ENCODE peak calls at places on chromosomes 6 and 20, in seven cellular contexts. X, D, K, W, E, I and M are unnamed samples.

GRCh38 chr6:118663993-118664985 is 12.9 kb upstream of the CEP85L start:
- DNase-seq in E (no peak), I (peak), D (no peak), W (no peak), K (no peak), X (no peak), M (no peak)

GRCh38 chr6:57267586-57268293 is 45.6 kb upstream of the RAB23 start:
- DNase-seq in I (peak), E (peak), K (no peak), D (peak), W (no peak), X (peak), M (peak)

GRCh38 chr20:56631318-56631989 is 2.3 kb downstream of the TFAP2C start:
- DNase-seq in I (no peak), X (no peak), E (no peak), K (no peak), W (no peak), D (no peak), M (no peak)

GRCh38 chr6:166707045-166707444 is 80.0 kb upstream of the RPS6KA2 start:
- DNase-seq in W (peak), X (no peak), K (peak), E (no peak), D (no peak), I (peak), M (peak)

GRCh38 chr6:45595010-45595851 is 217.5 kb upstream of the SUPT3H start:
- DNase-seq in E (no peak), W (no peak), K (no peak), I (no peak), X (no peak), D (no peak), M (no peak)

GRCh38 chr20:10864076-10864672 is 190.4 kb upstream of the JAG1 start:
- DNase-seq in K (no peak), I (no peak), E (no peak), W (no peak), X (no peak), D (peak), M (no peak)

GRCh38 chr6:117157448-117157847 is 107.9 kb upstream of the VGLL2 start:
- DNase-seq in K (no peak), E (no peak), X (no peak), I (no peak), W (no peak), D (no peak), M (no peak)

GRCh38 chr6:41963371-41963770 is 21.8 kb upstream of the CCND3 start:
- DNase-seq in D (no peak), I (peak), X (no peak), K (no peak), W (peak), E (no peak), M (no peak)

GRCh38 chr6:111872521-111873177 is 603 bp downstream of the FYN start:
- DNase-seq in E (no peak), I (peak), X (peak), D (no peak), W (peak), K (no peak), M (no peak)

GRCh38 chr6:111207141-111207858 is 120.0 kb downstream of the SLC16A10 start:
- DNase-seq in D (no peak), K (peak), I (no peak), W (no peak), E (no peak), X (no peak), M (no peak)

GRCh38 chr6:130885392-130886192 is 58.4 kb downstream of the SMLR1 start:
- DNase-seq in K (peak), X (peak), W (no peak), D (peak), E (peak), I (peak), M (peak)

GRCh38 chr6:150297327-150298028 is 71.3 kb upstream of the IYD start:
- DNase-seq in I (no peak), K (no peak), D (peak), W (no peak), E (no peak), X (peak), M (no peak)

GRCh38 chr6:41935685-41936072 is 5.9 kb downstream of the CCND3 start:
- DNase-seq in E (no peak), K (no peak), D (no peak), X (no peak), W (no peak), I (no peak), M (peak)

GRCh38 chr20:5797843-5798462 is 47.8 kb downstream of the SHLD1 start:
- DNase-seq in K (no peak), D (no peak), X (no peak), W (no peak), I (no peak), E (no peak), M (no peak)

GRCh38 chr6:84842526-84843161 is 78.2 kb upstream of the TBX18 start:
- DNase-seq in W (no peak), X (peak), K (no peak), E (no peak), I (no peak), D (no peak), M (no peak)

GRCh38 chr6:100461273-100461919 is 3.3 kb downstream of the SIM1 start:
- DNase-seq in E (no peak), X (no peak), W (no peak), K (no peak), D (no peak), I (no peak), M (no peak)

GRCh38 chr6:84652356-84653026 is 111.9 kb downstream of the TBX18 start:
- DNase-seq in D (no peak), X (peak), W (no peak), E (peak), K (no peak), I (no peak), M (no peak)

GRCh38 chr20:13788167-13788834 is 3.5 kb downstream of the NDUFAF5 start:
- DNase-seq in K (no peak), W (no peak), E (no peak), X (peak), I (peak), D (peak), M (peak)

GRCh38 chr6:16600026-16600425 is 161.2 kb downstream of the ATXN1 start:
- DNase-seq in D (no peak), I (no peak), X (no peak), K (no peak), E (no peak), W (no peak), M (no peak)

GRCh38 chr6:75460636-75461035 is 33.0 kb downstream of the FILIP1 start:
- DNase-seq in W (no peak), X (no peak), D (no peak), E (no peak), I (no peak), K (no peak), M (no peak)

GRCh38 chr20:61430228-61430624 is 178.2 kb downstream of the CDH4 start:
- DNase-seq in W (no peak), K (no peak), I (no peak), X (no peak), E (no peak), D (no peak), M (no peak)

GRCh38 chr20:19565721-19566120 is 192.3 kb upstream of the RIN2 start:
- DNase-seq in W (no peak), K (no peak), I (no peak), X (no peak), D (no peak), E (no peak), M (no peak)

GRCh38 chr6:136823128-136823660 is 802 bp downstream of the PEX7 start:
- DNase-seq in K (no peak), W (no peak), E (no peak), D (no peak), I (no peak), X (no peak), M (no peak)

GRCh38 chr6:38027685-38028373 is 208.3 kb downstream of the ZFAND3 start:
- DNase-seq in K (no peak), W (no peak), E (no peak), I (no peak), X (no peak), D (no peak), M (peak)

GRCh38 chr6:75296811-75297779 is 12.5 kb upstream of the TMEM30A start:
- DNase-seq in E (no peak), I (no peak), K (no peak), D (peak), W (no peak), X (peak), M (peak)

GRCh38 chr6:62150048-62150663 is 135.9 kb downstream of the KHDRBS2 start:
- DNase-seq in E (no peak), W (no peak), K (no peak), D (peak), I (no peak), X (no peak), M (peak)

GRCh38 chr6:133863228-133863627 is 25.7 kb upstream of the TCF21 start:
- DNase-seq in E (no peak), D (no peak), W (no peak), I (no peak), X (no peak), K (no peak), M (no peak)

GRCh38 chr6:119027465-119027864 is 51.0 kb downstream of the FAM184A start:
- DNase-seq in W (no peak), K (no peak), X (no peak), I (no peak), D (no peak), E (no peak), M (no peak)

GRCh38 chr20:7038029-7038428 is 270.5 kb downstream of the BMP2 start:
- DNase-seq in E (no peak), D (no peak), W (no peak), X (no peak), K (no peak), I (no peak), M (no peak)

GRCh38 chr6:31784270-31784925 is 7.3 kb upstream of the VWA7 start:
- DNase-seq in K (no peak), D (no peak), E (no peak), X (no peak), I (no peak), W (no peak), M (no peak)

GRCh38 chr20:4883051-4883450 is 118.3 kb downstream of the SLC23A2 start:
- DNase-seq in W (no peak), I (no peak), E (no peak), X (no peak), D (no peak), K (no peak), M (no peak)

GRCh38 chr20:60466683-60467022 is 508.4 kb downstream of the CDH26 start:
- DNase-seq in E (no peak), K (no peak), X (no peak), I (no peak), D (no peak), W (no peak), M (no peak)

GRCh38 chr6:107690864-107691661 is 133.1 kb downstream of the SCML4 start:
- DNase-seq in I (no peak), K (no peak), W (no peak), X (peak), D (no peak), E (no peak), M (no peak)